ENCODE peak calls at places on chromosome 16, in nine cellular contexts. W, J, Q, E, S, D, C, I and M are unnamed samples.
A peak's percentile ranks its signal among the peaks of the same experiment; 100 is the strongest.

GRCh38 chr16:919658-920631 is 50.8 kb downstream of the LMF1 start:
- DNase-seq in D (no peak), Q (no peak), J (peak; percentile 77), W (no peak), S (no peak), E (no peak), C (no peak), I (peak; percentile 76), M (no peak)

GRCh38 chr16:58020628-58021521 is 4.7 kb upstream of the MMP15 start:
- DNase-seq in E (no peak), I (no peak), D (peak; percentile 70), W (peak; percentile 74), Q (no peak), S (peak; percentile 86), J (no peak), C (peak; percentile 50), M (peak; percentile 72)

GRCh38 chr16:67027046-67027445 is 1.9 kb upstream of the CBFB start:
- DNase-seq in D (no peak), E (no peak), J (peak; percentile 41), W (no peak), C (no peak), S (peak; percentile 22), Q (no peak), I (no peak), M (no peak)

GRCh38 chr16:49620158-49620867 is 235.6 kb downstream of the ZNF423 start:
- DNase-seq in S (no peak), J (peak; percentile 89), I (no peak), Q (no peak), C (peak; percentile 51), W (peak; percentile 72), D (peak; percentile 88), E (peak; percentile 85), M (peak; percentile 31)

GRCh38 chr16:28880589-28880915 is 2.3 kb downstream of the ATP2A1 start:
- DNase-seq in D (no peak), E (no peak), J (no peak), C (no peak), I (no peak), S (no peak), Q (no peak), W (no peak), M (no peak)

GRCh38 chr16:28181557-28181914 is 30.2 kb downstream of the XPO6 start:
- DNase-seq in S (no peak), Q (no peak), D (no peak), C (peak; percentile 88), E (no peak), I (no peak), W (peak; percentile 35), J (peak; percentile 69), M (no peak)

GRCh38 chr16:88505405-88506082 is 52.5 kb downstream of the ZFPM1 start:
- DNase-seq in C (peak; percentile 79), D (peak; percentile 90), I (peak; percentile 92), J (no peak), S (peak; percentile 79), W (peak; percentile 88), Q (no peak), E (no peak), M (peak; percentile 89)

GRCh38 chr16:57038151-57038550 is 48.8 kb downstream of the NLRC5 start:
- DNase-seq in S (no peak), J (no peak), I (no peak), Q (no peak), C (no peak), E (no peak), D (no peak), W (no peak), M (no peak)

DNA sequence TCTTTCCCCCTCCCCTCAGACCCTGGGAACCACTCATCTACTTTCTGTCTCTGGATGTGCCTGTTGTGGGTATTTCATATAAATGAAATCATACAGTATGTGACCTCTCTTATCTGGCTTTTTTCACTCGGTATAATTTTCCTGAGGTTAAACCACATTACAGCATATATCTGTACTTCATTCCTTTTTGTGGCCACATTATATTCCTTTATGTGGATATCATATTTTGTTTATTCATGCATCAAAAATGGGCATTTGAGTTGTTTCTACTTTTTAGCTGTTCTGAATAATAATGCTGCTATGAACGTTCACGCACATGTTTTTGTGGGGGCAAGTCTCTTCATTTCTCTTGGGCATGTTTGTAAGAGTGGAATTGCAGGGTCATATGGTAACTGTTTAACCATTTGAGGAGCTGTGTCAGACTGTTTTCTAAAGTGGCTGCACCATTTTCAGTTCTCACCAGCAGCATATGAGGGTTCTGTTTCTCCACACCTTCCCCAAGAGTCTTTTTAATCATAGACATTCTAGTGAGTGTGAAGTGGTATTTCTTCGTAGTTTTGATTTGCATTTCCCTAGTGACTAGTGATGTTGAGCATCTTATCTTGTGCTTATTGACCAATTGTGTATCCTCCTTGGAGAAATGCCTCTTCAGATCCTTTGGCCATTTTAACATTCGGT is 3.8 kb downstream of the SNX29 start:
- DNase-seq in E (no peak), S (no peak), D (no peak), W (no peak), C (no peak), J (no peak), I (no peak), Q (no peak), M (no peak)
- TF ChIP-seq POLR2AphosphoS5 in E (no peak), S (no peak), D (no peak), W (no peak), C (no peak), J (no peak), I (no peak), Q (no peak), M (no peak)

GRCh38 chr16:24010440-24011089 is 174.8 kb downstream of the PRKCB start:
- DNase-seq in E (no peak), Q (no peak), S (peak; percentile 80), W (peak; percentile 85), D (peak; percentile 65), C (peak; percentile 79), I (no peak), J (peak; percentile 87), M (peak; percentile 85)

GRCh38 chr16:24013054-24013636 is 177.4 kb downstream of the PRKCB start:
- DNase-seq in W (no peak), Q (no peak), S (no peak), J (no peak), D (no peak), E (no peak), C (no peak), I (no peak), M (no peak)

GRCh38 chr16:24011237-24011636 is 175.5 kb downstream of the PRKCB start:
- DNase-seq in Q (no peak), J (no peak), S (no peak), C (no peak), I (no peak), D (no peak), W (no peak), E (no peak), M (peak; percentile 17)

GRCh38 chr16:24015923-24016322 is 180.1 kb downstream of the PRKCB start:
- DNase-seq in I (no peak), C (no peak), D (no peak), Q (no peak), S (no peak), J (no peak), E (no peak), W (no peak), M (no peak)

DNA sequence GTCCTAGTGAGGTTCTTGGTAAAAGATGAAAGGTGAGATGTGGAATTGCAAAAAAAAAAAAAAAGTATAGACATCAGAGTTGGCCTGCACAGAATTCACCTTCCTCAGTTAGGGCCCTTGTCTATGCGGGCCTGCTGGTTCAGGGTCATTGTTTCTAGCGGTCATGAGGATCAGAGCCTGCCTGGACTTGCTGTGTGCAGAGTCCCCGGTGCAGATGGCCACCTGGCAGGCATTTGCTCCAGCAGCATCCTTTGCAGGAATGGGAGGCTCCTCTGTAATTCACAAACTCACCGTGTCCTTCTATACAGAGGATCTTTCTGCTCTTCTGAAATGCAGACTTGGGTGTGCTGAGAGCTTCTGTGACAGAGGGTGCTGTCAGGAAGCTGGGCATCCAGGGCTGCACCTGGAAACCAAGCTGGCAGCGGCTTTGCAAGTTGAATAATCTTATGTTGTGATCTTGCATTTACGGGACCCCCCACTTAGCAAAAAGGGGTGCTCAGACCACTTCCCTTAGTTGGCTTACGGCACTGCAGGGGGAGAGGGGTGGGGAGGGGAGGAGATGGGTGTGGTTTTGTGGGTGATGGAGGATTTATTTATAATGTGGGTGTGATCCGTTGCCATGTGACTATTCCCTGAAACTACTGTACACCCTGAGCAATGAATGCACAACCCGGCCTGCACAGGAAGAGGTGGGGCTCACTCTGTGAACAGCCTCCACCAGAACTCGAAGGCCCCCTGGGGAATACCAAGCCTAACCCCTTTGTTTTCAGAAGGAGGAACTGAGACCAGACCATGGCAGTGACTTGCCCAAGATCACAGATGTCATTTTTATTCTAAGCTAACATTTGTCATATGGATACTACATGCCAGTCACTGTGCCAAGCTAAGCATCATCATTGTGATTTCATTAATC is 178.2 kb downstream of the PRKCB start:
- DNase-seq in J (no peak), Q (no peak), C (no peak), I (no peak), E (no peak), W (peak; percentile 31), S (no peak), D (no peak), M (peak; percentile 65)
- TF ChIP-seq EP300 in J (no peak), Q (no peak), C (no peak), I (no peak), E (no peak), W (no peak), S (no peak), D (no peak), M (no peak)

GRCh38 chr16:35210681-35211433 is 1751.4 kb downstream of the TP53TG3F start:
- DNase-seq in D (no peak), C (no peak), W (no peak), J (no peak), Q (peak; percentile 47), E (no peak), I (no peak), S (no peak), M (no peak)

GRCh38 chr16:35214840-35215239 is 1755.4 kb downstream of the TP53TG3F start:
- DNase-seq in W (no peak), D (no peak), Q (no peak), C (no peak), E (no peak), I (no peak), J (no peak), S (no peak), M (no peak)

DNA sequence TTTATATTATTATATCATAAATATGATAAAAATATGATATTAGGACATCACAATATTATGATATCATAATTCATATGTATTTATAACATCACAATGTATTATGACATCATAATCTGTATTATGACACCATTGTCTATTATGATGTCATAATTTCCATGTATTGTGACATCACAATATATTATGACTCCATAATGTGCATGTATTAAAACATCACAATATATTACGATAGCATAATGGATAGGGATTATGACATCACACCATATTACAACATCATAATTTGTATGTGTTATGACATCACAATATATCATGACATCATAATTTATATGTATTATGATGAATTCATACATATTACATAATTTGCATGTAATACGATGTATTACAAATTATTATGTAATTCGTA is 1755.9 kb downstream of the TP53TG3F start:
- DNase-seq in I (no peak), C (no peak), S (no peak), E (no peak), Q (no peak), W (no peak), J (no peak), D (no peak), M (no peak)
- H3K9me3 ChIP-seq in I (no peaks in the 10 kb centered on the region), C (peaks cover 69% of the 10 kb centered on the region), S (peaks cover 42% of the 10 kb centered on the region), E (no peaks in the 10 kb centered on the region), Q (no peaks in the 10 kb centered on the region), W (peaks cover 25% of the 10 kb centered on the region), J (no peaks in the 10 kb centered on the region), D (no peaks in the 10 kb centered on the region), M (no peaks in the 10 kb centered on the region)

GRCh38 chr16:53056528-53056881 is 1.7 kb downstream of the CHD9 start:
- DNase-seq in I (peak; percentile 41), C (peak; percentile 72), E (no peak), S (no peak), Q (no peak), J (peak; percentile 62), W (no peak), D (no peak), M (peak; percentile 35)

GRCh38 chr16:53053967-53054669 is 673 bp upstream of the CHD9 start:
- DNase-seq in I (no peak), C (peak; percentile 26), E (no peak), D (peak; percentile 50), Q (no peak), J (peak; percentile 84), W (peak; percentile 57), S (no peak), M (peak; percentile 52)

GRCh38 chr16:53054670-53055485 is at the start of gene CHD9:
- DNase-seq in J (peak; percentile 94), D (peak; percentile 93), Q (peak; percentile 96), E (peak; percentile 87), I (peak; percentile 95), C (peak; percentile 90), S (peak; percentile 87), W (peak; percentile 89), M (peak; percentile 87)

GRCh38 chr16:53055603-53056527 is 1.1 kb downstream of the CHD9 start:
- DNase-seq in S (peak; percentile 61), W (no peak), I (no peak), Q (no peak), J (peak; percentile 76), E (no peak), C (peak; percentile 70), D (peak; percentile 43), M (peak; percentile 64)

DNA sequence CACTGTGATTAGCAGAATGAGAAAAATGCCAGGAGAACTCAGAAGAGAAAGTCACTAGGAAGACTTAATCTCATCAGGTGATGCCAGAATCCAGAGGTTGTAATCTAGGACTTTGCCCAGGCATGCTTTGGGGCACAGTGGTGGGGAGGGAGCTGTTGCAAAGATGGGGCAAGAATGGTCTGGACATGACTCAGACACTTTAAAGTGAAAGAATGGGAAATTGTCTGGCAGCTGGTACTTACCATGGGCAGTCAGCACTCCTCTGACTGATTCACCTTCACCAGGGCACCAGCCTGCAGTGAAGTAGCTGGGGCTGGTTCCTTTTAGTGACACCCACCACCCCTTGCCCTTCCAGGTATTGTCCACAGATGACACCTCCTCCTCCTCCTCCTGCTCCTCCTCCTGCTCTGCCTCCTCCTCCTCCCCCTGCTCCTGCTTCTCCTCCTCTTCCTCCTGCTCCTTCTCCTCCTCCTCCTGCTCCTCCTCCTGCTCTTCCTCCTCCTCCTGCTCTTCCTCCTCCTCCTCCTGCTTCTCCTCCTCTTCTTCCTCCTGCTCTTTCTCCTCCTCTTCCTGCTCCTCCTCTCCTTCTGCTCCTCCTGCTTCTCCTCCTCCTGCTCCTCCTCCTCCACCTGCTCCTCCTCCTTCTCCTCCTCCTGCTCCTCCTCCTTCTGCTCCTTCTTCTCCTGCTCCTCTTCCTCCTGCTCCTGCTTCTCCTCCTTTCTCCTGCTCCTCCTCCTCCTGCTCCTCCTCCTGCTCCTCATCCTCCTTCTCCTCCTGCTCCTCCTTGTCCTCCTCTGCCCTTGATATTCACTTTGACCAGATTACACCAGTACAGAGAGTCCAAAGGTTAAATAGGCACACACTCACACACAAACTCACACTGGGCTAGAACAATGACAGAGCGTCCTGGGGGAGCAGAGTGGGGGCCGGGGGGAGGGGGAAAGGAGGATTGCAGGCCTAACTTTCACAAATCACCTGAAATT is at the start of gene CHD9NB:
- DNase-seq in C (peak; percentile 89), J (peak; percentile 51), W (no peak), D (peak; percentile 26), I (no peak), S (no peak), E (no peak), Q (no peak), M (peak; percentile 75)
- TF ChIP-seq POLR2AphosphoS5 in C (no peak), J (no peak), W (no peak), D (peak; percentile 57), I (no peak), S (no peak), E (no peak), Q (no peak), M (peak; percentile 40)